ENCODE peak calls at places on chromosomes 13 and 19, in ten cellular contexts. B, J, V, O, D, Z, W, X, S and F are unnamed samples.

GRCh38 chr13:82096256-82096655 is 1755.3 kb upstream of the SPRY2 start:
- DNase-seq in B (no peak), J (no peak), V (no peak), O (no peak), D (no peak), Z (no peak), W (no peak), X (no peak), S (no peak), F (no peak)

GRCh38 chr13:25652764-25653163 is 281.0 kb downstream of the ATP8A2 start:
- DNase-seq in B (no peak), J (no peak), V (no peak), O (no peak), D (no peak), Z (no peak), W (no peak), X (no peak), S (no peak), F (no peak)

GRCh38 chr19:41543582-41543981 is 32.4 kb upstream of the CEACAM21 start:
- DNase-seq in B (no peak), J (no peak), V (no peak), O (no peak), D (no peak), Z (no peak), W (no peak), X (no peak), S (no peak), F (no peak)

GRCh38 chr19:3142292-3142670 is 6.4 kb downstream of the GNA15 start:
- DNase-seq in B (peak), J (peak), V (no peak), O (no peak), D (peak), Z (peak), W (no peak), X (no peak), S (no peak), F (no peak)

GRCh38 chr19:51246153-51246552 is 4.7 kb upstream of the SIGLECL1 start:
- DNase-seq in B (no peak), J (no peak), V (no peak), O (no peak), D (peak), Z (no peak), W (no peak), X (no peak), S (no peak), F (no peak)

GRCh38 chr19:52993342-52994178 is 20.2 kb upstream of the ERVV-1 start:
- DNase-seq in B (peak), J (peak), V (peak), O (peak), D (peak), Z (peak), W (peak), X (peak), S (no peak), F (peak)

GRCh38 chr13:112244061-112244460 is 132.1 kb upstream of the SPACA7 start:
- DNase-seq in B (no peak), J (no peak), V (no peak), O (no peak), D (no peak), Z (no peak), W (no peak), X (no peak), S (no peak), F (no peak)

GRCh38 chr13:20102776-20103175 is 58.1 kb downstream of the GJA3 start:
- DNase-seq in B (no peak), J (no peak), V (no peak), O (no peak), D (peak), Z (no peak), W (no peak), X (no peak), S (no peak), F (no peak)

GRCh38 chr13:21987793-21988192 is 316.9 kb downstream of the FGF9 start:
- DNase-seq in B (peak), J (no peak), V (no peak), O (peak), D (no peak), Z (no peak), W (no peak), X (no peak), S (no peak), F (no peak)

GRCh38 chr13:98942997-98943396 is 34.9 kb downstream of the DOCK9 start:
- DNase-seq in B (no peak), J (no peak), V (no peak), O (no peak), D (no peak), Z (no peak), W (no peak), X (no peak), S (no peak), F (no peak)

GRCh38 chr13:81171065-81171647 is 830.2 kb upstream of the SPRY2 start:
- DNase-seq in B (no peak), J (no peak), V (no peak), O (peak), D (no peak), Z (no peak), W (no peak), X (no peak), S (no peak), F (no peak)

GRCh38 chr19:42254083-42254849 is 662 bp downstream of the ERF start:
- DNase-seq in B (peak), J (no peak), V (peak), O (peak), D (peak), Z (peak), W (peak), X (peak), S (no peak), F (peak)

GRCh38 chr13:112725346-112726017 is 35.6 kb downstream of the ATP11A start:
- DNase-seq in B (peak), J (peak), V (no peak), O (no peak), D (no peak), Z (no peak), W (peak), X (peak), S (no peak), F (no peak)

GRCh38 chr19:50723069-50723468 is at the start of gene CLEC11A:
- DNase-seq in B (no peak), J (no peak), V (no peak), O (no peak), D (peak), Z (peak), W (peak), X (no peak), S (no peak), F (peak)

GRCh38 chr13:111034811-111035210 is 80.3 kb upstream of the ARHGEF7 start:
- DNase-seq in B (no peak), J (peak), V (no peak), O (no peak), D (no peak), Z (no peak), W (no peak), X (no peak), S (no peak), F (no peak)

GRCh38 chr19:6890938-6891337 is 3.6 kb downstream of the ADGRE1 start:
- DNase-seq in B (no peak), J (no peak), V (no peak), O (no peak), D (no peak), Z (no peak), W (no peak), X (no peak), S (no peak), F (no peak)

GRCh38 chr13:96822900-96823299 is 171.4 kb downstream of the OXGR1 start:
- DNase-seq in B (no peak), J (peak), V (no peak), O (peak), D (peak), Z (no peak), W (no peak), X (no peak), S (no peak), F (no peak)

GRCh38 chr13:48873598-48873997 is 102.1 kb upstream of the FNDC3A start:
- DNase-seq in B (no peak), J (no peak), V (no peak), O (no peak), D (no peak), Z (no peak), W (no peak), X (no peak), S (no peak), F (no peak)

GRCh38 chr13:110546933-110547332 is 14.6 kb downstream of the RAB20 start:
- DNase-seq in B (peak), J (peak), V (peak), O (no peak), D (peak), Z (peak), W (peak), X (no peak), S (peak), F (no peak)

GRCh38 chr13:66673401-66673800 is 556.7 kb downstream of the PCDH9 start:
- DNase-seq in B (no peak), J (no peak), V (no peak), O (no peak), D (no peak), Z (no peak), W (no peak), X (no peak), S (no peak), F (no peak)

GRCh38 chr19:32233885-32234284 is 111.5 kb upstream of the ZNF507 start:
- DNase-seq in B (no peak), J (no peak), V (no peak), O (no peak), D (no peak), Z (no peak), W (no peak), X (no peak), S (no peak), F (no peak)

GRCh38 chr19:2097330-2098327 is 914 bp downstream of the IZUMO4 start:
- DNase-seq in B (peak), J (no peak), V (no peak), O (no peak), D (peak), Z (peak), W (peak), X (no peak), S (no peak), F (peak)

GRCh38 chr13:19587635-19588300 is 26.4 kb upstream of the TPTE2 start:
- DNase-seq in B (no peak), J (no peak), V (no peak), O (no peak), D (peak), Z (no peak), W (no peak), X (no peak), S (no peak), F (no peak)

GRCh38 chr19:17091758-17092333 is 16.3 kb downstream of the MYO9B start:
- DNase-seq in B (peak), J (no peak), V (no peak), O (peak), D (peak), Z (peak), W (no peak), X (peak), S (no peak), F (no peak)

GRCh38 chr19:8050274-8051096 is 2.1 kb upstream of the CCL25 start:
- DNase-seq in B (peak), J (no peak), V (peak), O (peak), D (peak), Z (peak), W (peak), X (peak), S (peak), F (peak)

DNA sequence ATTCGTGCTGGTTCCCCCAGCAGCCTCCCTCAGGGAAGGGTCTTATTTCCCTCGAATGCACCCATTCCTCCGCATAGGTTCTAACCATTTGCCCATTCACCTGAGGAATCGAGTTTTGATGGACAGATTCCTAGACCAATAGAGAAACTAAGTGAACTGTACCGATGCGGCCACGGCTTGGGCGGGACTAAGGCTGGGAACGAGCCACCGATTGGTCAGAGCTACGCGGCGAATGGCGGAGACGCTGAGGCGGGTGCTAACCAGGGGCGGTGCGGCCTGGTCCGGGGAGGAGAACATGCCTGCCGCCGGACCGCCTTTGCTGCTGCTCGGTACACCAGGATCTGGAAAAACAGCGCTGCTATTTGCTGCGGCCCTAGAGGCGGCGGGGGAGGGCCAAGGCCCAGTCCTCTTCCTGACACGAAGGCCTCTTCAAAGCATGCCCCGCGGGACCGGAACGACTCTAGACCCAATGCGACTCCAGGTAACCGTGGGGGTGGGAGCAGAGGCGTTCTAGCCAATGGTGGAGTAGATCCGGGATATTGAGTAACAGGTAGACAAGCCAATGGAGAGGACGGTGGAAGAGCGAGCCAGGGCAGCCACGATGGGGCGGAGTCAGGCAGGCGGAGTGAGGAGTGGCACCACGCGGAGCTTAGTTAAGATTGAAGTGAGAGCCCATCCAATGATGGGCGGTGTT is at the start of gene SWSAP1:
- DNase-seq in B (peak), J (peak), V (peak), O (peak), D (peak), Z (peak), W (peak), X (peak), S (peak), F (peak)
- TF ChIP-seq POLR2A in B (no peak), J (peak), V (peak), O (peak), D (peak), Z (no peak), W (peak), X (peak), S (no peak), F (peak)

DNA sequence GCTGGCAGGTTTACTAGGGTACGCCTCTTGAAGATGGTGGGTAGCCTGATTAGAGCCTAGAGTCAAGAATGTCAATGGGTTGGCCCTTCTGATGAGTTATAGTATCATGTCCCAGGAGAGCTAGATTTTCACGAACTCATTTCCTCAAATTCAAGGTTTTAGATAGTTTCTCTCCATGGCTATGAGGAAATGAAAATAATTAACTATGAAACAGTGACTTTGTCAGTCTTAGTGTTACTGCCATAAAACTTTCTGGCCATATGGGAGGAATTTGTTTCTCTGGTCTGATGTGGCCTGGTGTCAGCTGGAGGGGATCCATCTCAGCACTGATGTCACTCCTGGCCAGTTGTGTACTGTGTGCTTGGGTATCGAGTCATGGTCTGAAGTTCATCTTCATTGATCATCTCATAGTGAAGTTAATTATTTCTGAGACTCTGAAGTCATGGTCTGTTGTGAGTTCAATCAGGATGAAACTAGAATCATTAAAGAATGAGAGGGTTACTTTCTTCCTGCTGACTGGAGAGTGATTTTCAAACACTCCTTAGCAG is 49.4 kb upstream of the TNFSF11 start:
- DNase-seq in B (no peak), J (no peak), V (no peak), O (no peak), D (peak), Z (no peak), W (no peak), X (no peak), S (no peak), F (no peak)
- TF ChIP-seq POLR2A in B (no peak), J (no peak), V (no peak), O (no peak), D (no peak), Z (no peak), W (no peak), X (no peak), S (no peak), F (no peak)

GRCh38 chr19:48271531-48272151 is 1.8 kb downstream of the ZNF114 start:
- DNase-seq in B (peak), J (no peak), V (no peak), O (no peak), D (peak), Z (peak), W (no peak), X (peak), S (no peak), F (peak)
- TF ChIP-seq POLR2A in B (no peak), J (no peak), V (no peak), O (no peak), D (peak), Z (no peak), W (no peak), X (no peak), S (no peak), F (no peak)

GRCh38 chr13:30421093-30422055 is 919 bp upstream of the UBE2L5 start:
- DNase-seq in B (peak), J (peak), V (peak), O (peak), D (peak), Z (peak), W (peak), X (peak), S (peak), F (peak)
- TF ChIP-seq POLR2A in B (peak), J (no peak), V (peak), O (no peak), D (peak), Z (no peak), W (peak), X (no peak), S (no peak), F (peak)

DNA sequence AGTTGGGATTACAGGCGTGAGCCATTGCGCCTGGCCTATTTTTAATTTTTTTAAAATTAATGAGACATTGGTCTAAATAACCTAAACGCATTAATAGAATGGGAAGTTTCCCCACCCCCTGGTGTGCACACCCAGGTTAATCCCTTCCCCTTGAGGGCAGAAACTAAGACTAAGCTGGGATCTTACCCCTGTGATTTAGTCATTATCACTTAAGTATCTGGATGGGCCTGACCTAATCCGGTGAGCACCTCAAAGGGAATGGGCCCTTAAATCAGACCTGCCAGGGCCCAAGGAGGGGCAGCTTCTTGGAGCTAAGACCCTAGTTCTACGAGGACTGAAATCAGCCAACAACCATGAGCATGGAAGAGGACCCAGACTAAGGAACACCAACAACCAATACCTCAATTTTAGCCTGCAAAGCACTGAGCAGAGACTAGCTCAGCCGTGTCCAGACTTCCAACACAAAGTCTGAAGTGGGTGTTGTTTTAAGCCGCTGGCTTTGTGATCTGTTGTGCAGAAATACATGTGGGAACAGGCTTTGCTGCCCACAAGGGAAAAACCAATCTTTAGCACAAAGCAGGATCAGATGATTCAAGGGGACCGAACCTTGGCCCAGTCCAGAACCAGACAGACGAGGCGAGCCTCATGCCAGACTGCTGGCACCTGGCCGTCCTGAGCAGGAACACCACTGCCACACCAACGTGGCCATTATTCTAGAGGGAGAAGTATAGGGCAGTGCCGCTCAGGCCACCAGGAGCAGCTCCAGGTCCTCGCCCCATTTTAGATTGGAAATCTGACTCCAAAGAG is 7.1 kb downstream of the UBE2S start:
- DNase-seq in B (no peak), J (no peak), V (no peak), O (no peak), D (no peak), Z (no peak), W (no peak), X (no peak), S (no peak), F (no peak)
- TF ChIP-seq POLR2A in B (no peak), J (no peak), V (no peak), O (peak), D (no peak), Z (no peak), W (no peak), X (peak), S (no peak), F (no peak)